ENCODE peak calls at places on chromosome 20, in ten cellular contexts. T is gastrocnemius medialis, V is thyroid gland, A is fibroblast of lung, Y is left lung, D is right atrium auricular region, M is HCT116, F is pancreas, E is WERI-Rb-1, H is psoas muscle. S is an unnamed sample.

GRCh38 chr20:1810926-1811620 is 84.1 kb upstream of the SIRPA start:
- DNase-seq in T (peak), V (peak), A (peak), Y (no peak), D (peak), M (no peak), F (no peak), E (no peak), H (no peak), S (no peak)

GRCh38 chr20:20083796-20084195 is 31.5 kb downstream of the CFAP61 start:
- DNase-seq in T (no peak), V (no peak), A (peak), Y (no peak), D (no peak), M (peak), F (no peak), E (no peak), H (no peak), S (no peak)

GRCh38 chr20:61436268-61436667 is 184.2 kb downstream of the CDH4 start:
- DNase-seq in T (no peak), V (no peak), A (peak), Y (no peak), D (no peak), M (no peak), F (no peak), E (no peak), H (no peak), S (no peak)

GRCh38 chr20:47686545-47686944 is 98.7 kb downstream of the SULF2 start:
- DNase-seq in T (no peak), V (no peak), A (peak), Y (no peak), D (no peak), M (no peak), F (no peak), E (no peak), H (peak), S (peak)

GRCh38 chr20:6034134-6034969 is 19.5 kb downstream of the LRRN4 start:
- DNase-seq in T (no peak), V (no peak), A (peak), Y (no peak), D (no peak), M (no peak), F (no peak), E (no peak), H (no peak), S (no peak)

GRCh38 chr20:47784599-47785320 is 521 bp downstream of the SULF2 start:
- DNase-seq in T (no peak), V (peak), A (peak), Y (peak), D (peak), M (no peak), F (no peak), E (peak), H (peak), S (no peak)

GRCh38 chr20:11204926-11205768 is 531.3 kb upstream of the JAG1 start:
- DNase-seq in T (peak), V (peak), A (peak), Y (no peak), D (peak), M (peak), F (peak), E (peak), H (peak), S (no peak)

GRCh38 chr20:1685304-1686052 is 27.9 kb upstream of the SIRPG start:
- DNase-seq in T (no peak), V (no peak), A (no peak), Y (no peak), D (peak), M (no peak), F (no peak), E (no peak), H (no peak), S (no peak)

GRCh38 chr20:10469599-10469998 is 34.5 kb downstream of the SLX4IP start:
- DNase-seq in T (no peak), V (peak), A (peak), Y (peak), D (peak), M (peak), F (no peak), E (peak), H (peak), S (peak)

GRCh38 chr20:573414-574296 is 30.1 kb upstream of the CSNK2A1 start:
- DNase-seq in T (no peak), V (no peak), A (no peak), Y (no peak), D (no peak), M (no peak), F (no peak), E (no peak), H (no peak), S (no peak)

GRCh38 chr20:48949304-48950170 is 28.0 kb downstream of the ARFGEF2 start:
- DNase-seq in T (no peak), V (peak), A (no peak), Y (peak), D (no peak), M (no peak), F (no peak), E (peak), H (no peak), S (no peak)

GRCh38 chr20:38222231-38222922 is 38.2 kb downstream of the KIAA1755 start:
- DNase-seq in T (peak), V (peak), A (peak), Y (peak), D (peak), M (peak), F (no peak), E (peak), H (peak), S (no peak)

GRCh38 chr20:37521091-37521771 is at the start of gene NNAT:
- DNase-seq in T (no peak), V (no peak), A (no peak), Y (no peak), D (no peak), M (no peak), F (no peak), E (no peak), H (no peak), S (no peak)

GRCh38 chr20:1897965-1898464 is 2.8 kb downstream of the SIRPA start:
- DNase-seq in T (no peak), V (no peak), A (no peak), Y (peak), D (peak), M (no peak), F (no peak), E (no peak), H (no peak), S (no peak)

GRCh38 chr20:17510548-17510947 is 20.6 kb downstream of the BFSP1 start:
- DNase-seq in T (no peak), V (no peak), A (no peak), Y (no peak), D (no peak), M (no peak), F (no peak), E (no peak), H (no peak), S (no peak)

GRCh38 chr20:873875-874607 is 40.5 kb downstream of the FAM110A start:
- DNase-seq in T (no peak), V (no peak), A (no peak), Y (no peak), D (no peak), M (no peak), F (no peak), E (no peak), H (no peak), S (no peak)

GRCh38 chr20:57374343-57374930 is 16.8 kb upstream of the RBM38 start:
- DNase-seq in T (no peak), V (no peak), A (no peak), Y (no peak), D (no peak), M (no peak), F (no peak), E (no peak), H (no peak), S (no peak)

GRCh38 chr20:38190936-38191371 is 25.9 kb upstream of the TGM2 start:
- DNase-seq in T (no peak), V (no peak), A (no peak), Y (no peak), D (no peak), M (no peak), F (no peak), E (peak), H (no peak), S (no peak)

GRCh38 chr20:561437-562231 is 18.0 kb upstream of the CSNK2A1 start:
- DNase-seq in T (peak), V (peak), A (peak), Y (peak), D (peak), M (peak), F (peak), E (peak), H (peak), S (peak)

GRCh38 chr20:50673146-50673830 is 18.1 kb downstream of the RIPOR3 start:
- DNase-seq in T (no peak), V (peak), A (no peak), Y (no peak), D (no peak), M (no peak), F (no peak), E (peak), H (no peak), S (no peak)

GRCh38 chr20:884983-885952 is 30.9 kb downstream of the ANGPT4 start:
- DNase-seq in T (peak), V (peak), A (peak), Y (peak), D (peak), M (no peak), F (no peak), E (no peak), H (no peak), S (no peak)

GRCh38 chr20:12171927-12172581 is 254.4 kb downstream of the BTBD3 start:
- DNase-seq in T (peak), V (no peak), A (peak), Y (peak), D (no peak), M (no peak), F (no peak), E (no peak), H (peak), S (peak)

GRCh38 chr20:36299459-36299858 is 6.7 kb upstream of the DLGAP4 start:
- DNase-seq in T (no peak), V (no peak), A (no peak), Y (no peak), D (no peak), M (no peak), F (no peak), E (no peak), H (no peak), S (no peak)

GRCh38 chr20:47703748-47704147 is 81.5 kb downstream of the SULF2 start:
- DNase-seq in T (no peak), V (no peak), A (peak), Y (no peak), D (no peak), M (no peak), F (no peak), E (no peak), H (no peak), S (no peak)

GRCh38 chr20:11544029-11544678 is 373.5 kb upstream of the BTBD3 start:
- DNase-seq in T (no peak), V (peak), A (peak), Y (no peak), D (no peak), M (peak), F (no peak), E (peak), H (no peak), S (peak)

GRCh38 chr20:19026901-19027644 is 185.4 kb upstream of the SLC24A3 start:
- DNase-seq in T (no peak), V (no peak), A (no peak), Y (no peak), D (peak), M (no peak), F (no peak), E (no peak), H (no peak), S (no peak)

GRCh38 chr20:10074513-10074912 is 39.7 kb downstream of the ANKEF1 start:
- DNase-seq in T (peak), V (peak), A (peak), Y (peak), D (no peak), M (peak), F (no peak), E (no peak), H (peak), S (peak)

GRCh38 chr20:6269163-6269873 is 146.5 kb upstream of the FERMT1 start:
- DNase-seq in T (no peak), V (no peak), A (no peak), Y (no peak), D (no peak), M (no peak), F (no peak), E (no peak), H (no peak), S (no peak)

GRCh38 chr20:37185681-37186080 is 6.3 kb upstream of the MROH8 start:
- DNase-seq in T (no peak), V (no peak), A (no peak), Y (no peak), D (no peak), M (no peak), F (no peak), E (no peak), H (no peak), S (no peak)

GRCh38 chr20:49575551-49576060 is 7.7 kb upstream of the PTGIS start:
- DNase-seq in T (peak), V (no peak), A (peak), Y (no peak), D (peak), M (no peak), F (no peak), E (no peak), H (peak), S (no peak)

GRCh38 chr20:34875657-34876160 is 703 bp upstream of the ACSS2 start:
- DNase-seq in T (no peak), V (no peak), A (no peak), Y (no peak), D (no peak), M (no peak), F (no peak), E (no peak), H (no peak), S (no peak)

GRCh38 chr20:48064929-48065328 is 279.6 kb upstream of the SULF2 start:
- DNase-seq in T (no peak), V (no peak), A (peak), Y (no peak), D (no peak), M (no peak), F (no peak), E (no peak), H (no peak), S (no peak)

GRCh38 chr20:28562510-28562898 is 2695.0 kb upstream of the DEFB115 start:
- DNase-seq in T (no peak), V (no peak), A (peak), Y (no peak), D (no peak), M (no peak), F (no peak), E (no peak), H (no peak), S (peak)

GRCh38 chr20:56893206-56893605 is 264.1 kb downstream of the TFAP2C start:
- DNase-seq in T (no peak), V (no peak), A (no peak), Y (no peak), D (no peak), M (no peak), F (no peak), E (no peak), H (no peak), S (no peak)

GRCh38 chr20:36956674-36957073 is 5.2 kb upstream of the SAMHD1 start:
- DNase-seq in T (no peak), V (no peak), A (no peak), Y (no peak), D (no peak), M (no peak), F (no peak), E (no peak), H (no peak), S (no peak)

DNA sequence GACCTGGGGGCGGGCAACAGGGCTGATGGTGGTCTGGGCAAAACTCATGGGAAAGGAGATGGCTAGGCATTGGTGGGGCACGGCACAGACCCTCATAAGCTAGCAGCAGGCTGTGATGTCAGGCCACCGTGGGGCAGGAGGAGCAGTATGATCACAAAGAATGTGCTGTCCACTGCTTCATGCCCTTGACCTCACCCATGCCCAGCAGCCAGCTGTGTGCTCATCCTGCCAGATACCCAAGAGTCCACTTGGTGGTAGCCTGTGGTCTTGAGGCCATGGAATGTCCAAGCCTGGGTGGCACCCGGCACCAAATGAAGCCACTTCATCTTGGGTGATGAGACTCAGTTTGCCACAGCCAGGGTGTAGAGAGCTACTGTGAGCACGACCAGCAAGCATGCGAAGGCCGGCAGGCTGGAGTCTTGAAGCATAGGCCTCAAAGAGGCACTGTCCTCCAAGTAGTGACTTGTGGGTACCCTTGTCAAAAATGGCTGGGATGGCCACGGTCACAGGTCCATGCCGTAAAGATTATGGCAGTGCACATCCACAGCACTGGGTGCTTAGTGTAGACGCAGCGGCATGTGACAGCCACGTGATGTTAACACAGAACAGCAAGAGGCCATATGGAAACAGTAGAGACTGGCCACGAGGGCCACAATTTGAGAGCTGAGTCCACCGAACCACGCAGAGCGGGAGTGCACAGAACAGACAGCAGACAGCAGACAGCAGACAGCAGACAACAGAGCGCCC is 19.0 kb downstream of the PLAGL2 start:
- DNase-seq in T (no peak), V (no peak), A (no peak), Y (no peak), D (no peak), M (no peak), F (no peak), E (no peak), H (no peak), S (no peak)
- TF ChIP-seq CTCF in T (no peak), V (no peak), A (no peak), Y (no peak), D (no peak), M (no peak), F (no peak), E (no peak), H (no peak), S (no peak)

GRCh38 chr20:3447321-3447720 is 23.5 kb upstream of the ATRN start:
- DNase-seq in T (no peak), V (no peak), A (no peak), Y (no peak), D (no peak), M (no peak), F (no peak), E (no peak), H (no peak), S (no peak)
- H3K27ac ChIP-seq in T (no peak), V (no peak), A (no peak), Y (no peak), D (no peak), M (no peak), F (no peak), E (no peak), H (no peak), S (no peak)

DNA sequence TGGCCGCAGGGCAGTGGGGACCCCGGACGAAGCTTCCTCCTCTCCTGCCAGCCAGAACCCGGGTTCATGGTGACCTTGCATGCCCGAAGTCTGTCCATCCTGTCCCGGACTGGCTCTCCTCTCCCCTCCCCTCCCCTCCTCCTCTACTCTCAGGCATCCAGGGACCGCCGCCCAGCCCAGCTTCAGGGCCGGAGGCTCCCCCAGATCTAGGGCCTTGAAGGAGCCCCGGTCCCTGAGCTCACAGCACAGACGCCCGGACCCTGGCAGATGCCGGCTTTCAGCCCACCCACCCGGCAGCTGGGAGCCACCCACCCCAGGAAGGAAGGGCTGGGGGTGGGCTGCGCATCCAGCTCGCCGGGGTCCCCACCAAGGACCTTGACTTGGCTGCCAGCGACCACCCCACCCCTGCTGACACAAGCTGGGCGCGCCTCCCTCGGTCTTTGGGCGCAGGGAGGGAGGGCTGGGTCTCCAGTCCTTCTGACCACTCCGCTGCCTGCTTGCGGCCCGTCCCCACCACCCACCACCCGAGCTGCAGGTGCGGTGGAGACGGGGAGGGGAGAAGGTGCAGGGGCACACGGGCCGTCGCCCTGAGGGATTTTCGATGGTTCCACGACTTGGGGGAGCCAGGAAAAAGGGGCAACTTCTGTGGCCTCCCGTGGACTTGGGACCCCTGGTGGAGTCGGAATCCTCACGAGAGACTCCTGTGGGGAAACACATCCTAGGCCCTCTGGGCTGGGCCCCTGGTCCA is 5.8 kb upstream of the ABHD16B start:
- DNase-seq in T (no peak), V (no peak), A (no peak), Y (no peak), D (no peak), M (no peak), F (no peak), E (peak), H (no peak), S (no peak)
- H3K4me3 ChIP-seq in T (no peak), V (no peak), A (peak), Y (no peak), D (peak), M (no peak), F (no peak), E (peak), H (peak), S (no peak)

DNA sequence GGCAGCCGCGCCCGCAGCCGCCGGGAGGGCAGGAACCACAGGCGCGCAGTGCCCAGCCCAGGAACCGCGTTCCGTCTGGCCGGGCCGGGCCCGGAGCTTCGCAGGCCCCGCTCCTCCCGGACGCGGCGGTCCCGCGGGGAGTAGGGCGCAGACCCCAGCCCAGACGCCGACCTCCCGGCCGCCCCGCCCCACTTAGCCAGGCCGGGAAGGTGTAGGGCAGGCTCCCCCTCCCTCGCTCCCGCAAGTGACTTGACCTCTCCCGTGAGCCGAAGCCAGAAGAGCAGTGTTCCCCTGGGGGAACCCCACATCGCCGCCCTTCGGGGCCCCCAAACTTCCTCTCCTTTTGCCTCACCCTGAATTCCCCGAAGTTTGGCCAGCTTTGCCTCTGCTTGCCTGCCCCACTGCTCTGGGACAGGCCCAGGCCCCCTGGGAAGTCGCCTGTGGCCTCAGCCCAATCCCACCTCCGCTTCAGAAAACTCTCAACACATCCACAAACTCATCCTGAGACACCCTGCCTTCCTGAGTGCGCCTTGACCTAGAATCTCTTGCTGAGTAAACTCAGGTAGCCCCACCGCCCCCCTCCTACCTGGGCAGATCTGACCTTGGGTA is 490 bp upstream of the NOL4L start:
- DNase-seq in T (no peak), V (no peak), A (no peak), Y (no peak), D (no peak), M (no peak), F (no peak), E (no peak), H (no peak), S (no peak)
- TF ChIP-seq CTCF in T (no peak), V (no peak), A (no peak), Y (no peak), D (no peak), M (no peak), F (no peak), E (no peak), H (no peak), S (no peak)

GRCh38 chr20:59573837-59574236 is 30.5 kb upstream of the PHACTR3 start:
- DNase-seq in T (no peak), V (no peak), A (no peak), Y (no peak), D (no peak), M (no peak), F (no peak), E (no peak), H (no peak), S (no peak)

GRCh38 chr20:59571591-59572314 is 32.6 kb upstream of the PHACTR3 start:
- DNase-seq in T (no peak), V (peak), A (peak), Y (peak), D (peak), M (peak), F (peak), E (peak), H (peak), S (peak)

GRCh38 chr20:59574308-59574707 is 30.0 kb upstream of the PHACTR3 start:
- DNase-seq in T (no peak), V (no peak), A (no peak), Y (no peak), D (no peak), M (no peak), F (no peak), E (no peak), H (no peak), S (no peak)

GRCh38 chr20:59571151-59571550 is 33.2 kb upstream of the PHACTR3 start:
- DNase-seq in T (no peak), V (no peak), A (no peak), Y (no peak), D (no peak), M (no peak), F (no peak), E (no peak), H (no peak), S (no peak)

GRCh38 chr20:59572515-59572914 is 31.8 kb upstream of the PHACTR3 start:
- DNase-seq in T (no peak), V (no peak), A (no peak), Y (no peak), D (no peak), M (no peak), F (no peak), E (no peak), H (no peak), S (no peak)
- H3K27ac ChIP-seq in T (no peak), V (no peak), A (no peak), Y (no peak), D (no peak), M (no peak), F (no peak), E (no peak), H (no peak), S (no peak)